ENCODE peak calls at places on chromosomes 12 and 14, in five cellular contexts. One of them, this sample, is unnamed.

GRCh38 chr14:64531567-64531966 is 9.0 kb upstream of the HSPA2 start:
- DNase-seq in ovary: no peak
- DNase-seq in A549: no peak
- DNase-seq in HCT116: no peak
- DNase-seq in GM12878: no peak
- DNase-seq in this sample: no peak

GRCh38 chr14:96741151-96741977 is 55.8 kb upstream of the VRK1 start:
- DNase-seq in ovary: peak
- DNase-seq in A549: peak
- DNase-seq in HCT116: no peak
- DNase-seq in GM12878: no peak
- DNase-seq in this sample: peak

GRCh38 chr14:34496679-34497513 is 34.9 kb upstream of the SPTSSA start:
- DNase-seq in ovary: peak
- DNase-seq in A549: peak
- DNase-seq in HCT116: peak
- DNase-seq in GM12878: no peak
- DNase-seq in this sample: peak

GRCh38 chr14:99270491-99271287 is 1.3 kb downstream of the BCL11B start:
- DNase-seq in ovary: no peak
- DNase-seq in A549: no peak
- DNase-seq in HCT116: no peak
- DNase-seq in GM12878: no peak
- DNase-seq in this sample: peak

GRCh38 chr12:94109154-94109553 is 39.2 kb upstream of the PLXNC1 start:
- DNase-seq in ovary: no peak
- DNase-seq in A549: no peak
- DNase-seq in HCT116: no peak
- DNase-seq in GM12878: no peak
- DNase-seq in this sample: no peak

GRCh38 chr14:30291216-30291615 is 267.7 kb upstream of the G2E3 start:
- DNase-seq in ovary: no peak
- DNase-seq in A549: no peak
- DNase-seq in HCT116: no peak
- DNase-seq in GM12878: no peak
- DNase-seq in this sample: no peak

GRCh38 chr14:45426685-45427282 is 173.8 kb upstream of the MIS18BP1 start:
- DNase-seq in ovary: no peak
- DNase-seq in A549: peak
- DNase-seq in HCT116: peak
- DNase-seq in GM12878: peak
- DNase-seq in this sample: no peak

GRCh38 chr12:16189849-16190248 is 87.6 kb downstream of the SLC15A5 start:
- DNase-seq in ovary: no peak
- DNase-seq in A549: peak
- DNase-seq in HCT116: no peak
- DNase-seq in GM12878: no peak
- DNase-seq in this sample: no peak

GRCh38 chr12:58450868-58451482 is 469.3 kb downstream of the LRIG3 start:
- DNase-seq in ovary: no peak
- DNase-seq in A549: no peak
- DNase-seq in HCT116: no peak
- DNase-seq in GM12878: no peak
- DNase-seq in this sample: no peak

GRCh38 chr12:109720152-109720855 is 6.7 kb downstream of the FAM222A start:
- DNase-seq in ovary: peak
- DNase-seq in A549: no peak
- DNase-seq in HCT116: no peak
- DNase-seq in GM12878: no peak
- DNase-seq in this sample: no peak

GRCh38 chr12:53115112-53115890 is 12.0 kb downstream of the SOAT2 start:
- DNase-seq in ovary: no peak
- DNase-seq in A549: no peak
- DNase-seq in HCT116: no peak
- DNase-seq in GM12878: no peak
- DNase-seq in this sample: no peak

GRCh38 chr14:64844272-64844671 is 35.4 kb downstream of the SPTB start:
- DNase-seq in ovary: no peak
- DNase-seq in A549: no peak
- DNase-seq in HCT116: no peak
- DNase-seq in GM12878: peak
- DNase-seq in this sample: no peak

GRCh38 chr14:82694820-82695219 is 1161.2 kb upstream of the SEL1L start:
- DNase-seq in ovary: no peak
- DNase-seq in A549: no peak
- DNase-seq in HCT116: no peak
- DNase-seq in GM12878: no peak
- DNase-seq in this sample: no peak

GRCh38 chr14:85217412-85217811 is 312.5 kb upstream of the FLRT2 start:
- DNase-seq in ovary: no peak
- DNase-seq in A549: no peak
- DNase-seq in HCT116: no peak
- DNase-seq in GM12878: no peak
- DNase-seq in this sample: no peak

GRCh38 chr14:96267336-96267735 is 11.3 kb downstream of the BDKRB1 start:
- DNase-seq in ovary: no peak
- DNase-seq in A549: no peak
- DNase-seq in HCT116: no peak
- DNase-seq in GM12878: no peak
- DNase-seq in this sample: peak

DNA sequence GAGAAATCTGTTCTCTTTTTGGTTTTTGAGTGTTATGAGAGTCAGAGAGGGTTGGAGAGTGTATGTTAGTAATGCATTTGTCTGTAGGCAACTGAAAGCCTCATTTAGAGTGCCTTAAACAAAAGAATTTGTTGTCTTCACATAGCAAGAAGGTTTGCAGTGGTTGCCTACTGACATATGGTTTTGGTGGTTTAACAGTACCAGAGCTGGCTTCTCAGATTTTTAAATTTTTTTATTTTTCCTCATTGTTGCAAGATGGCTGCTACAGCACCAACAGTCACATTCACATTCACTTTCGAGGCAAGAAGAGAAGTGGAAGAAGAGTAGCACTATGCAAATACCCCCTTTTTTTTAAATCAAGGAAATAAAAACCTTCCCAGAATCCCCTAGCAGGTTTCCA is 106.5 kb downstream of the ADCK1 start:
- DNase-seq in ovary: no peak
- DNase-seq in A549: no peak
- DNase-seq in HCT116: no peak
- DNase-seq in GM12878: no peak
- DNase-seq in this sample: no peak
- TF ChIP-seq POLR2A in ovary: no peak
- TF ChIP-seq POLR2A in A549: no peak
- TF ChIP-seq POLR2A in HCT116: no peak
- TF ChIP-seq POLR2A in GM12878: no peak
- TF ChIP-seq POLR2A in this sample: no peak

GRCh38 chr12:118033902-118034301 is 17.4 kb downstream of the RFC5 start:
- DNase-seq in ovary: no peak
- DNase-seq in A549: no peak
- DNase-seq in HCT116: no peak
- DNase-seq in GM12878: no peak
- DNase-seq in this sample: no peak
- TF ChIP-seq POLR2A in ovary: no peak
- TF ChIP-seq POLR2A in A549: no peak
- TF ChIP-seq POLR2A in HCT116: no peak
- TF ChIP-seq POLR2A in GM12878: no peak
- TF ChIP-seq POLR2A in this sample: no peak

GRCh38 chr14:77376771-77377501 is at the start of the genes SAMD15 and TMED8:
- DNase-seq in ovary: peak
- DNase-seq in A549: peak
- DNase-seq in HCT116: peak
- DNase-seq in GM12878: peak
- DNase-seq in this sample: peak
- TF ChIP-seq POLR2A in ovary: no peak
- TF ChIP-seq POLR2A in A549: peak
- TF ChIP-seq POLR2A in HCT116: peak
- TF ChIP-seq POLR2A in GM12878: peak
- TF ChIP-seq POLR2A in this sample: no peak

GRCh38 chr14:100340454-100340813 is 17.3 kb downstream of the SLC25A47 start:
- DNase-seq in ovary: peak
- DNase-seq in A549: no peak
- DNase-seq in HCT116: no peak
- DNase-seq in GM12878: no peak
- DNase-seq in this sample: no peak

GRCh38 chr14:100342195-100342594 is 19.1 kb downstream of the SLC25A47 start:
- DNase-seq in ovary: no peak
- DNase-seq in A549: no peak
- DNase-seq in HCT116: no peak
- DNase-seq in GM12878: no peak
- DNase-seq in this sample: peak

GRCh38 chr14:100341301-100342031 is 18.3 kb downstream of the SLC25A47 start:
- DNase-seq in ovary: no peak
- DNase-seq in A549: peak
- DNase-seq in HCT116: no peak
- DNase-seq in GM12878: peak
- DNase-seq in this sample: peak

GRCh38 chr14:100336618-100337530 is 13.7 kb downstream of the SLC25A47 start:
- DNase-seq in ovary: peak
- DNase-seq in A549: no peak
- DNase-seq in HCT116: no peak
- DNase-seq in GM12878: no peak
- DNase-seq in this sample: peak

GRCh38 chr14:100339757-100340453 is 16.8 kb downstream of the SLC25A47 start:
- DNase-seq in ovary: peak
- DNase-seq in A549: no peak
- DNase-seq in HCT116: no peak
- DNase-seq in GM12878: no peak
- DNase-seq in this sample: no peak
- TF ChIP-seq POLR2A in ovary: no peak
- TF ChIP-seq POLR2A in A549: no peak
- TF ChIP-seq POLR2A in HCT116: no peak
- TF ChIP-seq POLR2A in GM12878: peak
- TF ChIP-seq POLR2A in this sample: no peak

GRCh38 chr14:52551696-52552062 is 626 bp downstream of the TXNDC16 start:
- DNase-seq in ovary: no peak
- DNase-seq in A549: peak
- DNase-seq in HCT116: no peak
- DNase-seq in GM12878: no peak
- DNase-seq in this sample: no peak

GRCh38 chr14:52553002-52553670 is 500 bp downstream of the GPR137C start:
- DNase-seq in ovary: peak
- DNase-seq in A549: no peak
- DNase-seq in HCT116: no peak
- DNase-seq in GM12878: no peak
- DNase-seq in this sample: peak

GRCh38 chr14:52551205-52551604 is 1.1 kb downstream of the TXNDC16 start:
- DNase-seq in ovary: no peak
- DNase-seq in A549: no peak
- DNase-seq in HCT116: no peak
- DNase-seq in GM12878: no peak
- DNase-seq in this sample: no peak

GRCh38 chr14:52552063-52552988 is at the start of the genes GPR137C and TXNDC16:
- DNase-seq in ovary: peak
- DNase-seq in A549: peak
- DNase-seq in HCT116: peak
- DNase-seq in GM12878: peak
- DNase-seq in this sample: peak

GRCh38 chr14:52553671-52554575 is 1.3 kb downstream of the GPR137C start:
- DNase-seq in ovary: peak
- DNase-seq in A549: peak
- DNase-seq in HCT116: peak
- DNase-seq in GM12878: peak
- DNase-seq in this sample: peak
- TF ChIP-seq POLR2A in ovary: no peak
- TF ChIP-seq POLR2A in A549: no peak
- TF ChIP-seq POLR2A in HCT116: no peak
- TF ChIP-seq POLR2A in GM12878: no peak
- TF ChIP-seq POLR2A in this sample: no peak

GRCh38 chr14:35807131-35807961 is 1.7 kb downstream of the RALGAPA1 start:
- DNase-seq in ovary: no peak
- DNase-seq in A549: no peak
- DNase-seq in HCT116: no peak
- DNase-seq in GM12878: no peak
- DNase-seq in this sample: no peak

GRCh38 chr14:35809597-35809996 is 502 bp upstream of the RALGAPA1 start:
- DNase-seq in ovary: no peak
- DNase-seq in A549: no peak
- DNase-seq in HCT116: no peak
- DNase-seq in GM12878: no peak
- DNase-seq in this sample: no peak

GRCh38 chr14:35810963-35811362 is 1.9 kb upstream of the RALGAPA1 start:
- DNase-seq in ovary: no peak
- DNase-seq in A549: no peak
- DNase-seq in HCT116: no peak
- DNase-seq in GM12878: no peak
- DNase-seq in this sample: no peak

GRCh38 chr14:35806006-35806907 is 2.8 kb downstream of the RALGAPA1 start:
- DNase-seq in ovary: no peak
- DNase-seq in A549: no peak
- DNase-seq in HCT116: no peak
- DNase-seq in GM12878: no peak
- DNase-seq in this sample: no peak

DNA sequence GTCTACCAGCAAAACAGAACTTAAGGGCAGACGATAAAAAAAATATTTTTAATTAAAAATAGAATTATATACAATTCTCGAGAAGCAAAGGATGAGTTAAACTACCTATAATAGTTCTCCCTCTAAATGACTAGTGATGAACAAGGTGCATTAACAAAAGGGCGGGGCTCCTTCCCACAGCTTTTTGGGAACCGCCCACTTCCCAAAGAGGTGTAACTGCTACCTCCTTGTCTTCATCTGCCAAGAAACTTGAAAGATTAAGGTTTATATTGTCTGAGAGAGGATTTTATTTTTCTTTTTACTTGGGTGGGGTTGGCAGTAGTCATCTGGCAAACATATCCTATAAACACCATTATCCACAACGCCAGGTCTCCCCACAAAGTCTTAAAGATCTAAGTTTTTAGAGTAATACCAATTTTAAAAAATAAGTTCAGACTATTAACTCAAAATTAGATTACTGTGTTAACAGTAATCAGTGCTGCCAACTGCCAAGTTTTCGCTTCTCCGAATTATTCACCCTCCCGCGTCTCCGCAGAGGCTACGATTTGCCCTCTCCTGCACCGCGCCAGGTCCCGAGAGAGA is 928 bp downstream of the RALGAPA1 start:
- DNase-seq in ovary: no peak
- DNase-seq in A549: peak
- DNase-seq in HCT116: no peak
- DNase-seq in GM12878: no peak
- DNase-seq in this sample: no peak
- TF ChIP-seq POLR2A in ovary: no peak
- TF ChIP-seq POLR2A in A549: no peak
- TF ChIP-seq POLR2A in HCT116: no peak
- TF ChIP-seq POLR2A in GM12878: no peak
- TF ChIP-seq POLR2A in this sample: no peak

GRCh38 chr14:71141701-71142374 is 234.6 kb downstream of the PCNX1 start:
- DNase-seq in ovary: no peak
- DNase-seq in A549: no peak
- DNase-seq in HCT116: no peak
- DNase-seq in GM12878: no peak
- DNase-seq in this sample: no peak
- TF ChIP-seq POLR2A in ovary: no peak
- TF ChIP-seq POLR2A in A549: no peak
- TF ChIP-seq POLR2A in HCT116: no peak
- TF ChIP-seq POLR2A in GM12878: no peak
- TF ChIP-seq POLR2A in this sample: no peak

DNA sequence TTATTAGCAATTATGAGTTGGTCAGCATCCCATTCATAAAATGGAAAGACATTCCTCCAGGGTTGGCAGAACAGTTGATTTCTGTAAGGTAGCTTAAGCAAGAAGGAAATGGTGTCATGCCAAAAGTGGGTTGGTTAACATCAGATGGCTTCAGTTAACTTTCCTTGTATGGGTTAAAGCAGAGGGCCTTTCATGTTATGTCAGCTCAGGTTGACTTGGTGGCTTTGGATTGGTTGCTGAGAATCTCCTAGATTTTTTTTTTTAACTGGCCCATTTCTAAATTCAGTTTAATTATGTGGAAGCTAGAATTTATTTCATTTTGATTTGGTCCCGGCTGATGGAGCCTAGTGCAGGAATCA is 87.8 kb downstream of the BBS10 start:
- DNase-seq in ovary: no peak
- DNase-seq in A549: no peak
- DNase-seq in HCT116: no peak
- DNase-seq in GM12878: no peak
- DNase-seq in this sample: no peak
- TF ChIP-seq POLR2A in ovary: no peak
- TF ChIP-seq POLR2A in A549: no peak
- TF ChIP-seq POLR2A in HCT116: no peak
- TF ChIP-seq POLR2A in GM12878: no peak
- TF ChIP-seq POLR2A in this sample: no peak